ENCODE peak calls at places on chromosome 20, in four cellular contexts. O, I, E and S are unnamed samples. For H3K4me1, the result is how much of the 10 kb centered on the place peaks cover.

GRCh38 chr20:1375515-1375914 is 17.3 kb downstream of the FKBP1A start:
- DNase-seq in O (no peak), I (no peak), E (no peak), S (no peak)

GRCh38 chr20:59751075-59751711 is 146.9 kb downstream of the PHACTR3 start:
- DNase-seq in O (peak), I (peak), E (peak), S (peak)

GRCh38 chr20:49603209-49603627 is 35.3 kb upstream of the PTGIS start:
- DNase-seq in O (no peak), I (no peak), E (peak), S (peak)

GRCh38 chr20:23122959-23123655 is 37.0 kb upstream of the CD93 start:
- DNase-seq in O (no peak), I (no peak), E (no peak), S (no peak)

GRCh38 chr20:25280051-25280573 is 32.2 kb downstream of the PYGB start:
- DNase-seq in O (no peak), I (no peak), E (no peak), S (no peak)

GRCh38 chr20:38730989-38731737 is 6.9 kb downstream of the SLC32A1 start:
- DNase-seq in O (peak), I (no peak), E (peak), S (peak)

GRCh38 chr20:51275816-51276215 is 252.9 kb upstream of the KCNG1 start:
- DNase-seq in O (no peak), I (no peak), E (no peak), S (no peak)

GRCh38 chr20:48006036-48006833 is 221.0 kb upstream of the SULF2 start:
- DNase-seq in O (no peak), I (peak), E (no peak), S (no peak)

GRCh38 chr20:56174416-56174815 is 74.1 kb upstream of the MC3R start:
- DNase-seq in O (no peak), I (no peak), E (peak), S (no peak)

GRCh38 chr20:49661560-49662329 is 51.9 kb downstream of the B4GALT5 start:
- DNase-seq in O (no peak), I (peak), E (peak), S (no peak)

GRCh38 chr20:51562334-51563140 is 20.0 kb upstream of the NFATC2 start:
- DNase-seq in O (no peak), I (no peak), E (no peak), S (peak)

GRCh38 chr20:41118632-41119031 is 18.7 kb upstream of the PLCG1 start:
- DNase-seq in O (no peak), I (no peak), E (no peak), S (no peak)

GRCh38 chr20:25738198-25738597 is 41.5 kb upstream of the ZNF337 start:
- DNase-seq in O (no peak), I (no peak), E (no peak), S (no peak)

GRCh38 chr20:4371623-4372246 is 350.0 kb upstream of the PRND start:
- DNase-seq in O (no peak), I (no peak), E (no peak), S (no peak)

DNA sequence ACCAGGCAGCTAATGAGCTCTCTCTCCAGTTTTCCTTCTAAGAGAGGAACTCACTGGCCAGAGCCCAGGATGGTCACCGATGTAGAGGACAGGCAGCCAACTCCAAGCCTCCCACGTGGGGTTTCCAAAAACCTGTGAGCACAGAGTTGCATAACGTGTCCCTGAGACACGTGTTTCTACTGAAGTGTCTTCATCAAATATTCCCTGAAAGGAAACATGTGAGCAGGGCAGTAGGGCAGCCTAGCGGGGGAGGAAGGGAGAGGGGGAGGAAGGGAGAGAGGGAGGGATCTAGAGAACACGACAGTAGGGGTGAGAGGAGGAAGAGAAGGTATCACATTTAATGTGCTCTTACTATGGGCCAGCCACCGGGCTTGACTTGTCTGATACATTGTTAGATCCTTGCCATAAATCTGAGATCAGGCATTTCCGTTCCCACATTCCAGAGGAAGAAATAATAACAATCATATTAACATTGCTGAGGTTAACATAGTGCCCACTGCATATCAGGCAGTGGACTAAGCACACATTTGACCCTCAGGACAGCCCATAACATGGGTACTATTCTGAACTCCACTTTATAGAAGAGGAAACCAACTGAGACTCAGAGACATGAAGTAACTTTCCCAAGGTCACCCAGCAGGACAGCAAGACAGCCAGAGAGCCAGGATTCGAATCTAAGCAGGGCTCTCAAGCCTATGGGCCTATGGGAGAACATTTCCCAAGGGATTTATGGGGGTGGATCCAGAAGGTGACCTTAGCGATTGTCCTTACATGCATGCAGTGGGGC is 4.5 kb upstream of the SYS1 start:
- DNase-seq in O (peak), I (no peak), E (peak), S (no peak)
- TF ChIP-seq POLR2A in O (no peak), I (no peak), E (no peak), S (no peak)

DNA sequence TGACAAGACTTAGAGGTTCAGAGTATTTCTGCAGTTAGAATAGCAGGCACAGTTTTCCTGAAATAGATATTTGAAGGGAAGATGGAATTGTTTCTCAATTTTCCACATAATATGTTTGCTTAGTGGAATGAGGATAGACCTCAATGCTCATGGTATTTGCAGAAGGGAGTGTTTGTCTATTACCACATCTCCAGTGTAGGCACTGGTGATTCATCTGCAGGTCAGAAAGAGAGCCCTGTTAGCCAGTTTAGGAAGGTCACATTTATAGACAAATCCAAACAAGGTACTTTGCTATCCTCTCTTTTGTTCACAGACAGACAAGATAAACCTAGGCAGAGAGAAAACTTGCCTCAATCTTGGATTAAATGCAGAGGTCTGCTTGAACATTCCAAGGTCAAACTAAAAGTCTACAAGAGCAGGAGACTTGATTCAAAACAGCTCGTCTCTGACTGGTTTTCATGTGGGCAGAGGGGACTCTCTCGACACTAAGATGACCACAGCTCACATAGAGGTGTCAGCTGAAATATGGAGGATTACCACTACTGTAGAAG is 22.8 kb downstream of the ISM1 start:
- DNase-seq in O (no peak), I (no peak), E (peak), S (peak)
- TF ChIP-seq POLR2AphosphoS2 in O (no peak), I (no peak), E (no peak), S (no peak)

DNA sequence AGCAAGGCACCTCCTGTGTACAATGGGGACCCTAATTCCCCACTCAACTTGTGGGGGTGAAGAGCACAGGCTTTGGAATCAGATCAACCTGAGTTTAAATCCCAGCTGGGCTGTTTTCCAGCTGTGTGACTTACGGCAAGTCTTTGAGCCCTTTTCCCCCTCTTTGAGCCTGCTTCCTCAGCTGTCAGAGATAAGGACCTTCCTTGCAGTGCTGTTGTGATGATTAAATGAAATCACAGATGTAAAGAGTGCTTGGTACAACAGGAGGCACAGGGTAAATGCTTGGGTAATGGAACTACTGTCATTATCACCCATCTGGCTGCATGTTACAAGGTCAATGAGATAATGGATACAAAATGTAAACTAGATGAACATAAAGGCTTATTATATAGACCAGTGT is 3.2 kb downstream of the SNX21 start:
- DNase-seq in O (peak), I (no peak), E (no peak), S (no peak)
- H3K4me1 ChIP-seq in O (under half), I (under half), E (under half), S (under half)

GRCh38 chr20:2509468-2509781 is 710 bp upstream of the ZNF343 start:
- DNase-seq in O (no peak), I (no peak), E (no peak), S (no peak)

GRCh38 chr20:2507464-2507863 is 1.3 kb downstream of the ZNF343 start:
- DNase-seq in O (no peak), I (no peak), E (no peak), S (no peak)

GRCh38 chr20:2509794-2510193 is 1.1 kb upstream of the ZNF343 start:
- DNase-seq in O (no peak), I (no peak), E (peak), S (no peak)

GRCh38 chr20:2507875-2508630 is 662 bp downstream of the ZNF343 start:
- DNase-seq in O (peak), I (no peak), E (peak), S (peak)

DNA sequence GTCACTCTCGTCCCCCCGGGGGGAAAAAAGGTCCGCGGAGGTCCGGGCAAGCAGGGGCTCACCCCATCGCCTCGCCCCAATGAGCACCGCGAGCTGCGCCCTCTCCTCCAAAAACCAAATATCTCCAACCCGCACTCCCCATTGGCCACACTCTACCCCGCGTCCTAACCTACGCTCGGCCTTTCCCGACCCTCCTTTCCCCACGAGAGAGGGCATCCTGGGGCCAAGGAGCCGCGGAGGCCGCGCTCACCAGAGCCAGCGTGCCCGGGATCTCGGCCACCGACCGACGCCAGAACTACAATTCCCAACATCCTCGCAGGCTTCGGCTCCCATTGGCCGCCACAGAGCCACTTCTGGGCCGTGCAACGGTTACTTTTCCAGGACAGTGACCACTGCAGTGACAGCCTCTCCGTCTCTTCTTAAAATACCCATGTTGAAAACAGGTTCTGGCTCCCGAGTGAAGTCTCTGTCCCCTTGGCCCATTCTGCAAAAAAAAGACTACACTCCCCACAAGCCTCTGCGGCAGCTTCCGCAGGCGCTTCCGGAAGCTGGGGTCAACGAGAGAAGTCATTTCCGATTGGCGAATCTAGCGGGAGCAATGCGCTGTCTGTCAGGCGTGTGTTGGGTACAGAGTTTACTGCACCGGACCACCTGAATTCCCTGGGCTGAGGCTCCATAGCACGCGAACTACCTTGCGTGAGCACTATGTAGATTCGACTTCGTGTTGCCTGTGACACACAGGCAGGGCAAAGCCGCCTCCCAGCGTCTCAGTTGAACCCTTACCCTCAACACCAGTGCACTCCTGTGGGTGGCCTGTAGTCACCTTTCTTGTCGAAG is at the start of gene ZNF343:
- DNase-seq in O (peak), I (peak), E (peak), S (peak)
- TF ChIP-seq POLR2A in O (peak), I (peak), E (peak), S (peak)